ENCODE peak calls at places on chromosomes 6 and 20, in five cellular contexts. K, Q, A, T and H are unnamed samples.
A peak's percentile ranks its signal among the peaks of the same experiment; 100 is the strongest.

GRCh38 chr20:9628166-9628565 is 113.8 kb downstream of the LAMP5 start:
- DNase-seq in K (no peak), Q (no peak), A (no peak), T (no peak), H (no peak)

GRCh38 chr6:119587537-119587936 is 238.0 kb upstream of the MAN1A1 start:
- DNase-seq in K (no peak), Q (no peak), A (no peak), T (no peak), H (no peak)

GRCh38 chr6:89250239-89250638 is 33.1 kb upstream of the GABRR1 start:
- DNase-seq in K (no peak), Q (no peak), A (no peak), T (no peak), H (no peak)

GRCh38 chr6:116246089-116246488 is 7.8 kb downstream of the TSPYL4 start:
- DNase-seq in K (peak; percentile 75), Q (no peak), A (no peak), T (no peak), H (no peak)

GRCh38 chr6:7644394-7644793 is 54.4 kb downstream of the SNRNP48 start:
- DNase-seq in K (no peak), Q (no peak), A (no peak), T (no peak), H (no peak)

GRCh38 chr20:48826883-48827771 is 672 bp downstream of the PREX1 start:
- DNase-seq in K (peak; percentile 53), Q (peak; percentile 54), A (peak; percentile 68), T (peak; percentile 62), H (no peak)

GRCh38 chr6:74626288-74626687 is 579.6 kb downstream of the COL12A1 start:
- DNase-seq in K (no peak), Q (no peak), A (no peak), T (no peak), H (no peak)

GRCh38 chr20:57450419-57450818 is 59.2 kb downstream of the RBM38 start:
- DNase-seq in K (no peak), Q (no peak), A (no peak), T (peak; percentile 76), H (no peak)

GRCh38 chr6:164928041-164928321 is 381.4 kb downstream of the C6orf118 start:
- DNase-seq in K (no peak), Q (no peak), A (no peak), T (no peak), H (no peak)

GRCh38 chr6:100099189-100100074 is 105.4 kb upstream of the MCHR2 start:
- DNase-seq in K (peak; percentile 44), Q (no peak), A (no peak), T (no peak), H (no peak)

GRCh38 chr20:57124800-57125399 is 141.5 kb downstream of the BMP7 start:
- DNase-seq in K (no peak), Q (no peak), A (no peak), T (no peak), H (no peak)

GRCh38 chr6:141752677-141753076 is 380.0 kb upstream of the GJE1 start:
- DNase-seq in K (no peak), Q (no peak), A (no peak), T (no peak), H (no peak)

GRCh38 chr6:170403451-170403850 is 96.9 kb downstream of the FAM120B start:
- DNase-seq in K (no peak), Q (no peak), A (no peak), T (no peak), H (no peak)

GRCh38 chr6:143529095-143529494 is 17.6 kb upstream of the FUCA2 start:
- DNase-seq in K (no peak), Q (no peak), A (no peak), T (no peak), H (no peak)

GRCh38 chr6:107676002-107676401 is 148.1 kb downstream of the SCML4 start:
- DNase-seq in K (no peak), Q (no peak), A (no peak), T (no peak), H (no peak)

GRCh38 chr6:161257778-161258457 is 15.9 kb downstream of the AGPAT4 start:
- DNase-seq in K (peak; percentile 95), Q (no peak), A (no peak), T (no peak), H (no peak)

GRCh38 chr20:8246701-8247100 is 114.6 kb downstream of the PLCB1 start:
- DNase-seq in K (no peak), Q (no peak), A (no peak), T (no peak), H (no peak)

GRCh38 chr20:9200620-9201019 is 131.7 kb downstream of the PLCB4 start:
- DNase-seq in K (no peak), Q (no peak), A (no peak), T (no peak), H (no peak)

GRCh38 chr20:24828992-24829648 is 119.9 kb upstream of the CST7 start:
- DNase-seq in K (no peak), Q (no peak), A (no peak), T (no peak), H (peak; percentile 77)

GRCh38 chr6:36283608-36284007 is 13.7 kb downstream of the PNPLA1 start:
- DNase-seq in K (no peak), Q (no peak), A (no peak), T (no peak), H (no peak)

GRCh38 chr6:52009736-52010135 is 77.7 kb downstream of the PKHD1 start:
- DNase-seq in K (no peak), Q (no peak), A (no peak), T (no peak), H (no peak)

GRCh38 chr6:102026649-102027048 is 633.1 kb downstream of the GRIK2 start:
- DNase-seq in K (no peak), Q (no peak), A (no peak), T (no peak), H (no peak)

GRCh38 chr6:56752009-56752408 is 109.3 kb upstream of the DST start:
- DNase-seq in K (no peak), Q (no peak), A (no peak), T (no peak), H (no peak)

GRCh38 chr6:89482136-89482535 is 49.2 kb downstream of the ANKRD6 start:
- DNase-seq in K (no peak), Q (no peak), A (no peak), T (no peak), H (no peak)

GRCh38 chr6:108738684-108739406 is 109.4 kb upstream of the ARMC2 start:
- DNase-seq in K (peak; percentile 35), Q (no peak), A (no peak), T (no peak), H (no peak)

GRCh38 chr20:19828233-19828632 is 70.2 kb downstream of the RIN2 start:
- DNase-seq in K (peak; percentile 70), Q (no peak), A (no peak), T (no peak), H (no peak)

GRCh38 chr20:31670371-31671228 is 32.9 kb downstream of the COX4I2 start:
- DNase-seq in K (no peak), Q (no peak), A (no peak), T (peak; percentile 85), H (no peak)

GRCh38 chr20:50585678-50586077 is 75.5 kb downstream of the PTPN1 start:
- DNase-seq in K (no peak), Q (no peak), A (no peak), T (no peak), H (no peak)

GRCh38 chr20:944774-945410 is 28.8 kb upstream of the ANGPT4 start:
- DNase-seq in K (no peak), Q (no peak), A (no peak), T (no peak), H (no peak)

GRCh38 chr20:942611-943010 is 26.5 kb upstream of the ANGPT4 start:
- DNase-seq in K (no peak), Q (no peak), A (no peak), T (no peak), H (no peak)

GRCh38 chr20:939606-940005 is 23.5 kb upstream of the ANGPT4 start:
- DNase-seq in K (no peak), Q (no peak), A (no peak), T (no peak), H (no peak)

GRCh38 chr20:944148-944547 is 28.0 kb upstream of the ANGPT4 start:
- DNase-seq in K (no peak), Q (no peak), A (no peak), T (no peak), H (no peak)

GRCh38 chr20:940926-941325 is 24.8 kb upstream of the ANGPT4 start:
- DNase-seq in K (no peak), Q (no peak), A (no peak), T (no peak), H (no peak)
- TF ChIP-seq CTCF in K (no peak), Q (no peak), A (no peak), T (no peak), H (no peak)

DNA sequence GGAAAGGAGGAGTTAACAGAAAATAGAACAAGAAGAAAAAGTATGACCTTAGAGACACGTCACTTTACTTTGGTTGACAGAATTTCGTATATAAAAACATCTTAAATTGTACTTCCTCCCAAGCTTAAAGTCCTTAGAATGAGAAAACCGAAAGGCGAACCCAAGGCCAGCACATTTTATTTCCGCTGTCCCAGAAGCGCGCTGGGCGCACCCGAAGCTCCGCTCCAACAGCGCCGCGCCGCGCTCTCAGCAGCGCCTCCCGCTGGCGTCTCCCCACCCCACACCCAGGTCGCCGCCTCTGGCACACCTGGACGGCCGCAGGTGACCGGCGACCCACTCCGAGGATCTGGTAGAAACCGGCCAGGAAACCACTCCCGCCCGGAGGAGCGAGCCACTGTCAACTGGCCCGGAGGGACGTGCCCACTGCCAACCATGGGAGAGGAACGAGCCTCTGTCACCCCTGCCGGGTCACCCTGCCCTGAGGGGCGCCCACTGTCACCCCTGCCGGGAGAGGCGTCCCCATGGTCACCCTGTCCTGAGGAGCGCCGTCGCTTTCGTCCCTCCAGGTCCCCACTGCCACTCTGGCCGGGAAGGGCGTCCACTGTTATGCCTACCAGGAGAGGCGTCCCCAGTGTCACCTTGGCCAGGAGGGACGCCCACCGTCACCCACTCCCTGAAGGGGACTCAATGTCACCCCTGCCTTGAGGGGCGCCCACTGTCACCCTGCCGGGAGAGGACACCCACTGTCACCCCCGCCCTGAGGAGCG is 824 bp downstream of the MPC1 start:
- DNase-seq in K (peak; percentile 31), Q (peak; percentile 65), A (peak; percentile 75), T (peak; percentile 82), H (no peak)
- TF ChIP-seq CTCF in K (peak; percentile 78), Q (peak; percentile 97), A (peak; percentile 88), T (peak; percentile 84), H (peak; percentile 41)

GRCh38 chr6:26054937-26055669 is 32.1 kb upstream of the HFE start:
- DNase-seq in K (peak; percentile 94), Q (peak; percentile 83), A (peak; percentile 88), T (peak; percentile 86), H (peak; percentile 97)
- TF ChIP-seq CTCF in K (no peak), Q (no peak), A (no peak), T (no peak), H (no peak)

DNA sequence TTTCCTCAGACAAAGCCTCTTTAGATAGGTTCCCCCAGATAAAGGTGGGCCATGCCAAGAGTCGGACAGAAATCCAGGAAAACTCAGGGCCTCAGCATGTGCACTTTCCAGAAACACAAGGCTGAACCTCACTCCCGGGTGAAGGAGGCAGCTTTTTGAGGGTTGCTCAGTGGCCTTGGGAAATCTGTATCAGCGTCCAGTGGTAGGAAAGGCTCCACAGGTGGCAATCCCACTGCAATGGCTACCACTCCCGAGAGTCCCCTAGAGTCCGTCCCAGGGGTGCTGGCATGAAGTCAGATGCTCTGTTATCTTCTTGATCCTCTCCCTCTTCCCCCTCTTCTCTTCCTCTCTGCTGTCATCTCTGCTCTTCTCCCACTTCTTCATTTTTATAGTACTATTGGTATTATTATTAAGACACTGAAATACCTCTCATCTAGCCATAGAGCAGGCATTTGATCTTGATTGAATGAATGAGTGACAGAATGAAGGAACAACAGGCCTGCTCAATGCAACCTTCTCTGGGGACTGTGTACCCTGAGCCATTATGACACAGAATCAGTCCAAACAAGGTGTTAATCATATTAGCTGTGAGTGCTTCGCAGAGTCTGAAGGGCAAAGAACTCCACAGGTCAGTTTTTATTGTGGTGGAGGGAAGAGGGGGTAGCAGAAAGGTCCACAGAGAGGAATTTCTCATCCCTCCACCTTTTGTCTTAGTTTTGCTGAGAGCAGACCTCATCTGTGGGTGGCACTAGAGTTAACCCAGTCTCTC is 13.3 kb downstream of the SLC22A1 start:
- DNase-seq in K (no peak), Q (no peak), A (no peak), T (no peak), H (peak; percentile 72)
- TF ChIP-seq CTCF in K (no peak), Q (no peak), A (no peak), T (no peak), H (no peak)